ENCODE peak calls at places on chromosome 15, in nine cellular contexts. Y, E, H, A, O, N, S, I and W are unnamed samples.
A peak's percentile ranks its signal among the peaks of the same experiment; 100 is the strongest.

GRCh38 chr15:25172691-25173090 is 217.9 kb downstream of the SNRPN start:
- DNase-seq in S (no peak), A (no peak), H (no peak), N (no peak), Y (no peak), E (peak; percentile 5), I (no peak), O (no peak), W (no peak)

GRCh38 chr15:95600367-95600766 is 730.1 kb upstream of the NR2F2 start:
- DNase-seq in E (no peak), Y (no peak), I (no peak), A (no peak), H (no peak), S (no peak), N (no peak), O (no peak), W (no peak)

GRCh38 chr15:31585231-31585630 is 258.6 kb downstream of the KLF13 start:
- DNase-seq in N (no peak), O (no peak), I (no peak), S (no peak), H (no peak), E (no peak), Y (no peak), A (no peak), W (no peak)

GRCh38 chr15:40256642-40257235 is 17.9 kb downstream of the PAK6 start:
- DNase-seq in S (no peak), A (no peak), Y (peak; percentile 66), O (no peak), I (no peak), E (peak; percentile 39), N (no peak), H (no peak), W (no peak)

GRCh38 chr15:33278816-33279612 is 31.8 kb upstream of the RYR3 start:
- DNase-seq in O (peak; percentile 95), S (no peak), N (peak; percentile 88), H (no peak), Y (peak; percentile 90), I (peak; percentile 13), A (no peak), E (no peak), W (peak; percentile 73)

GRCh38 chr15:66701422-66702034 is 508 bp upstream of the SMAD6 start:
- DNase-seq in S (no peak), I (no peak), Y (peak; percentile 72), N (peak; percentile 82), E (no peak), H (peak; percentile 46), A (peak; percentile 70), O (no peak), W (no peak)

GRCh38 chr15:32870240-32871033 is 152.6 kb downstream of the GREM1 start:
- DNase-seq in I (no peak), A (no peak), Y (peak; percentile 99), S (no peak), E (no peak), H (peak; percentile 65), N (no peak), O (peak; percentile 98), W (peak; percentile 91)

GRCh38 chr15:82043726-82044372 is 2.0 kb downstream of the MEX3B start:
- DNase-seq in E (no peak), S (no peak), H (no peak), N (no peak), Y (peak; percentile 15), A (peak; percentile 32), I (no peak), O (no peak), W (no peak)

GRCh38 chr15:60751985-60752952 is 273.3 kb upstream of the ICE2 start:
- DNase-seq in S (no peak), Y (peak; percentile 62), E (peak; percentile 47), N (no peak), A (peak; percentile 49), O (peak; percentile 95), H (no peak), I (no peak), W (peak; percentile 89)
- H3K4me3 ChIP-seq in S (no peak overlapping the region), Y (peak overlapping the region; percentile 27), E (no peak overlapping the region), N (no peak overlapping the region), A (no peak overlapping the region), O (peak overlapping the region; percentile 11), H (no peak overlapping the region), I (no peak overlapping the region), W (no peak overlapping the region)

GRCh38 chr15:61571026-61571425 is 341.9 kb upstream of the RORA start:
- DNase-seq in E (no peak), I (no peak), Y (no peak), A (no peak), N (no peak), S (no peak), H (no peak), O (no peak), W (no peak)

GRCh38 chr15:61575597-61575996 is 346.5 kb upstream of the RORA start:
- DNase-seq in O (no peak), E (no peak), H (no peak), I (no peak), S (no peak), A (no peak), N (no peak), Y (no peak), W (no peak)
- H3K4me3 ChIP-seq in O (no peak overlapping the region), E (no peak overlapping the region), H (no peak overlapping the region), I (no peak overlapping the region), S (no peak overlapping the region), A (no peak overlapping the region), N (no peak overlapping the region), Y (no peak overlapping the region), W (no peak overlapping the region)

GRCh38 chr15:60358935-60359672 is 38.7 kb downstream of the ANXA2 start:
- DNase-seq in H (no peak), S (no peak), O (peak; percentile 77), A (no peak), I (no peak), Y (peak; percentile 93), N (peak; percentile 62), E (no peak), W (peak; percentile 56)
- H3K4me3 ChIP-seq in H (no peak overlapping the region), S (no peak overlapping the region), O (no peak overlapping the region), A (no peak overlapping the region), I (no peak overlapping the region), Y (no peak overlapping the region), N (peak overlapping the region; percentile 1), E (no peak overlapping the region), W (no peak overlapping the region)

DNA sequence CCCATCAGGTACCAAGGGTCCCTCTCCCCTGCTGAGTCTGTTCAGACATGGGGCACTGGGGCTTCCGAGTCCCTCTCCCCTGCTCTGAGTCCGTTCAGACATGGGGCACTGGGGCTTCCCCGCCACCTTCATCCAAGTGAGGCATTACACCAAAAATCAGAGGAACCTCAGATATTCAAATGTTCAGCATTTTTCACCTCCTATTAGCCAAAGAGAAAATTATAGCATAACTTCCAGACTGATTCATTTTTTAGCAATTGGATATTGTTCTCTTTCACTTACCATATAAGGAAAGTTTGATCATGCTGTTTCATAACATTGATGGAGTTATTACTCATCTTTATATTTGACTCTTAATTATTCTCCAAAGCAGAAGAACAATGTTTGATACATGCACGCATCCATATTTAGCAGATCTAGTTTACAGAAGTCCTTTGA is 213.9 kb downstream of the MTHFS start:
- DNase-seq in N (peak; percentile 67), O (peak; percentile 88), E (no peak), Y (peak; percentile 74), A (no peak), I (no peak), H (no peak), S (no peak), W (peak; percentile 10)
- H3K4me3 ChIP-seq in N (peak overlapping the region; percentile 21), O (peak overlapping the region; percentile 18), E (no peak overlapping the region), Y (no peak overlapping the region), A (no peak overlapping the region), I (no peak overlapping the region), H (no peak overlapping the region), S (no peak overlapping the region), W (peak overlapping the region; percentile 17)

GRCh38 chr15:41659855-41660234 is 360 bp upstream of the MGA start:
- DNase-seq in I (no peak), Y (no peak), H (no peak), S (no peak), O (peak; percentile 14), A (no peak), E (no peak), N (no peak), W (no peak)
- H3K4me3 ChIP-seq in I (peak overlapping the region; percentile 41), Y (peak overlapping the region; percentile 58), H (peak overlapping the region; percentile 82), S (peak overlapping the region; percentile 39), O (peak overlapping the region; percentile 65), A (peak overlapping the region; percentile 29), E (no peak overlapping the region), N (no peak overlapping the region), W (peak overlapping the region; percentile 71)